ENCODE peak calls at places on chromosome 13, in ten cellular contexts. E is GM23338; K is right lobe of liver; A is BE2C; Y is fibroblast of mammary gland; L is lower lobe of right lung; B is activated B cell treated with CpG ODN at 0.5 μM for 24 hours; N is WTC11; Z is adrenal gland; J is CD8-positive, alpha-beta T cell. W is an unnamed sample.

GRCh38 chr13:79724348-79725103 is 243.6 kb downstream of the NDFIP2 start:
- DNase-seq in E (no peak), K (no peak), A (no peak), Y (no peak), L (no peak), B (no peak), N (no peak), Z (no peak), J (no peak), W (no peak)

GRCh38 chr13:50224534-50224933 is 209.3 kb downstream of the KCNRG start:
- DNase-seq in E (no peak), K (no peak), A (no peak), Y (peak; percentile 90), L (no peak), B (no peak), N (no peak), Z (no peak), J (no peak), W (no peak)

GRCh38 chr13:43732726-43733125 is 54.0 kb downstream of the ENOX1 start:
- DNase-seq in E (no peak), K (no peak), A (no peak), Y (no peak), L (no peak), B (no peak), N (no peak), Z (no peak), J (no peak), W (no peak)

GRCh38 chr13:77034883-77035282 is 7.9 kb upstream of the FBXL3 start:
- DNase-seq in E (no peak), K (no peak), A (no peak), Y (peak; percentile 94), L (no peak), B (no peak), N (no peak), Z (no peak), J (no peak), W (peak; percentile 54)

GRCh38 chr13:75749407-75749806 is 113.3 kb downstream of the LMO7 start:
- DNase-seq in E (peak; percentile 17), K (no peak), A (peak; percentile 7), Y (peak; percentile 59), L (no peak), B (no peak), N (no peak), Z (no peak), J (no peak), W (no peak)

GRCh38 chr13:25276748-25277147 is 10.5 kb downstream of the MTMR6 start:
- DNase-seq in E (no peak), K (no peak), A (no peak), Y (peak; percentile 56), L (no peak), B (no peak), N (no peak), Z (no peak), J (no peak), W (peak; percentile 61)

GRCh38 chr13:60329221-60329983 is 67.6 kb upstream of the TDRD3 start:
- DNase-seq in E (peak; percentile 87), K (no peak), A (peak; percentile 55), Y (peak; percentile 25), L (peak; percentile 48), B (no peak), N (peak; percentile 71), Z (peak; percentile 17), J (no peak), W (peak; percentile 34)

GRCh38 chr13:48773531-48774275 is 120.0 kb downstream of the CYSLTR2 start:
- DNase-seq in E (no peak), K (no peak), A (no peak), Y (no peak), L (no peak), B (no peak), N (no peak), Z (no peak), J (no peak), W (no peak)

GRCh38 chr13:106566682-106567420 is 1.1 kb downstream of the ARGLU1 start:
- DNase-seq in E (peak; percentile 75), K (peak; percentile 80), A (peak; percentile 68), Y (peak; percentile 64), L (peak; percentile 72), B (no peak), N (peak; percentile 37), Z (peak; percentile 57), J (peak; percentile 12), W (peak; percentile 20)

GRCh38 chr13:26920614-26921355 is 160.2 kb upstream of the GPR12 start:
- DNase-seq in E (no peak), K (no peak), A (no peak), Y (no peak), L (no peak), B (no peak), N (no peak), Z (no peak), J (no peak), W (no peak)

GRCh38 chr13:50208826-50209335 is 193.6 kb downstream of the KCNRG start:
- DNase-seq in E (peak; percentile 54), K (peak; percentile 70), A (peak; percentile 58), Y (peak; percentile 97), L (peak; percentile 75), B (peak; percentile 27), N (peak; percentile 45), Z (peak; percentile 33), J (no peak), W (no peak)

GRCh38 chr13:30332516-30333165 is 25.3 kb upstream of the KATNAL1 start:
- DNase-seq in E (no peak), K (no peak), A (no peak), Y (no peak), L (no peak), B (no peak), N (no peak), Z (no peak), J (no peak), W (no peak)

GRCh38 chr13:114099191-114099590 is 33.2 kb downstream of the RASA3 start:
- DNase-seq in E (no peak), K (peak; percentile 43), A (peak; percentile 89), Y (peak; percentile 95), L (peak; percentile 45), B (no peak), N (peak; percentile 24), Z (no peak), J (no peak), W (peak; percentile 97)

GRCh38 chr13:75635101-75635620 is 969 bp upstream of the LMO7 start:
- DNase-seq in E (peak; percentile 41), K (no peak), A (no peak), Y (peak; percentile 34), L (no peak), B (no peak), N (no peak), Z (no peak), J (no peak), W (peak; percentile 48)

GRCh38 chr13:69109891-69110525 is 997.6 kb upstream of the ATXN8OS start:
- DNase-seq in E (peak; percentile 64), K (no peak), A (no peak), Y (no peak), L (no peak), B (no peak), N (no peak), Z (no peak), J (no peak), W (no peak)

GRCh38 chr13:94595006-94595942 is 678 bp downstream of the TGDS start:
- DNase-seq in E (peak; percentile 33), K (peak; percentile 56), A (peak; percentile 11), Y (peak; percentile 26), L (no peak), B (peak; percentile 15), N (no peak), Z (peak; percentile 21), J (peak; percentile 7), W (no peak)

GRCh38 chr13:79477968-79478367 is 3.0 kb upstream of the NDFIP2 start:
- DNase-seq in E (peak; percentile 42), K (no peak), A (no peak), Y (no peak), L (no peak), B (no peak), N (no peak), Z (no peak), J (no peak), W (no peak)

GRCh38 chr13:33075996-33076395 is 59.8 kb downstream of the KL start:
- DNase-seq in E (no peak), K (no peak), A (no peak), Y (no peak), L (no peak), B (no peak), N (no peak), Z (no peak), J (no peak), W (no peak)

GRCh38 chr13:33072759-33073158 is 56.5 kb downstream of the KL start:
- DNase-seq in E (no peak), K (no peak), A (no peak), Y (no peak), L (no peak), B (no peak), N (no peak), Z (no peak), J (no peak), W (no peak)

GRCh38 chr13:33072282-33072681 is 56.1 kb downstream of the KL start:
- DNase-seq in E (no peak), K (no peak), A (no peak), Y (peak; percentile 34), L (no peak), B (no peak), N (no peak), Z (no peak), J (no peak), W (no peak)

GRCh38 chr13:33070713-33071112 is 54.5 kb downstream of the KL start:
- DNase-seq in E (no peak), K (no peak), A (no peak), Y (peak; percentile 45), L (no peak), B (no peak), N (no peak), Z (no peak), J (no peak), W (peak; percentile 3)

GRCh38 chr13:33073338-33073737 is 57.1 kb downstream of the KL start:
- DNase-seq in E (no peak), K (no peak), A (no peak), Y (no peak), L (no peak), B (no peak), N (no peak), Z (no peak), J (no peak), W (no peak)
- TF ChIP-seq CTCF in E (no peak), K (no peak), A (no peak), Y (no peak), L (no peak), B (no peak), N (no peak), Z (no peak), J (no peak), W (no peak)

GRCh38 chr13:108218044-108218974 is at the start of gene ABHD13:
- DNase-seq in E (peak; percentile 95), K (peak; percentile 90), A (peak; percentile 96), Y (peak; percentile 88), L (peak; percentile 93), B (peak; percentile 92), N (peak; percentile 87), Z (peak; percentile 92), J (peak; percentile 88), W (peak; percentile 85)
- TF ChIP-seq CTCF in E (no peak), K (no peak), A (no peak), Y (no peak), L (no peak), B (no peak), N (no peak), Z (no peak), J (no peak), W (no peak)

GRCh38 chr13:67416047-67416925 is 186.2 kb upstream of the PCDH9 start:
- DNase-seq in E (peak; percentile 82), K (no peak), A (peak; percentile 81), Y (peak; percentile 51), L (peak; percentile 54), B (no peak), N (peak; percentile 79), Z (no peak), J (no peak), W (no peak)
- TF ChIP-seq CTCF in E (peak; percentile 98), K (peak; percentile 69), A (peak; percentile 99), Y (peak; percentile 78), L (peak; percentile 50), B (no peak), N (peak; percentile 64), Z (no peak), J (no peak), W (peak; percentile 38)

GRCh38 chr13:109584844-109585361 is 201.5 kb downstream of the IRS2 start:
- DNase-seq in E (no peak), K (no peak), A (no peak), Y (no peak), L (no peak), B (no peak), N (no peak), Z (no peak), J (no peak), W (no peak)
- TF ChIP-seq CTCF in E (no peak), K (no peak), A (no peak), Y (no peak), L (no peak), B (no peak), N (no peak), Z (no peak), J (no peak), W (no peak)

W was measured in HFFc6.